ENCODE peak calls at places on chromosomes 6 and 20, in ten cellular contexts. U is IMR-90; E is activated CD4-positive, CD25-positive, alpha-beta regulatory T cell treated with anti-CD3 and anti-CD28 coated beads, Interleukin-2, amount 50 U/mL, for 16 hours; G is HS-27A; S is fibroblast of mammary gland; B is chondrocyte; N is GM18507; C is iris pigment epithelial cell; Y is NCI-H510A treated with DMSO at 0.1 percent for 48 hours; M is fibroblast of the aortic adventitia. F is an unnamed sample.

GRCh38 chr6:18155864-18156396 is 708 bp downstream of the KDM1B start:
- DNase-seq in U (peak), E (peak), G (no peak), S (no peak), B (no peak), N (peak), C (peak), Y (peak), M (no peak), F (peak)

GRCh38 chr6:31079656-31080261 is 32.6 kb downstream of the C6orf15 start:
- DNase-seq in U (peak), E (peak), G (no peak), S (peak), B (no peak), N (no peak), C (peak), Y (peak), M (peak), F (peak)

GRCh38 chr20:21077809-21078345 is 28.3 kb downstream of the LINC00237 start:
- DNase-seq in U (no peak), E (no peak), G (no peak), S (no peak), B (no peak), N (no peak), C (no peak), Y (no peak), M (no peak), F (no peak)

GRCh38 chr20:38692436-38693411 is 31.6 kb upstream of the SLC32A1 start:
- DNase-seq in U (peak), E (no peak), G (peak), S (peak), B (no peak), N (no peak), C (peak), Y (no peak), M (peak), F (peak)

GRCh38 chr6:453152-453551 is 61.6 kb downstream of the IRF4 start:
- DNase-seq in U (no peak), E (no peak), G (no peak), S (peak), B (no peak), N (no peak), C (no peak), Y (no peak), M (peak), F (peak)

GRCh38 chr6:159249150-159249549 is 80.0 kb downstream of the FNDC1 start:
- DNase-seq in U (no peak), E (no peak), G (no peak), S (peak), B (no peak), N (no peak), C (no peak), Y (no peak), M (peak), F (no peak)

GRCh38 chr6:127457444-127458064 is 1.6 kb downstream of the KIAA0408 start:
- DNase-seq in U (peak), E (no peak), G (no peak), S (peak), B (no peak), N (no peak), C (peak), Y (no peak), M (peak), F (peak)

GRCh38 chr6:142822882-142823578 is 121.9 kb downstream of the HIVEP2 start:
- DNase-seq in U (no peak), E (no peak), G (no peak), S (no peak), B (no peak), N (no peak), C (peak), Y (no peak), M (no peak), F (no peak)

GRCh38 chr20:58310291-58310782 is 822 bp downstream of the RAB22A start:
- DNase-seq in U (peak), E (no peak), G (no peak), S (peak), B (no peak), N (no peak), C (peak), Y (no peak), M (peak), F (peak)

GRCh38 chr6:72689107-72689954 is 67.5 kb downstream of the KCNQ5 start:
- DNase-seq in U (no peak), E (no peak), G (no peak), S (peak), B (no peak), N (peak), C (no peak), Y (no peak), M (peak), F (no peak)

GRCh38 chr20:57323034-57323433 is 6.6 kb upstream of the SPO11 start:
- DNase-seq in U (no peak), E (no peak), G (no peak), S (peak), B (no peak), N (no peak), C (peak), Y (no peak), M (peak), F (peak)

GRCh38 chr6:137852346-137852745 is 14.7 kb upstream of the TNFAIP3 start:
- DNase-seq in U (peak), E (no peak), G (no peak), S (peak), B (no peak), N (no peak), C (no peak), Y (no peak), M (peak), F (no peak)

GRCh38 chr6:16064687-16065086 is 64.2 kb upstream of the MYLIP start:
- DNase-seq in U (no peak), E (no peak), G (no peak), S (no peak), B (no peak), N (no peak), C (no peak), Y (peak), M (no peak), F (no peak)

GRCh38 chr6:26342106-26342999 is 22.6 kb upstream of the BTN3A2 start:
- DNase-seq in U (peak), E (no peak), G (no peak), S (peak), B (no peak), N (no peak), C (peak), Y (no peak), M (peak), F (no peak)

GRCh38 chr6:167424060-167424673 is 99.3 kb downstream of the TTLL2 start:
- DNase-seq in U (no peak), E (no peak), G (no peak), S (no peak), B (no peak), N (no peak), C (no peak), Y (no peak), M (no peak), F (no peak)

GRCh38 chr6:46191961-46192360 is 21.2 kb upstream of the ENPP5 start:
- DNase-seq in U (peak), E (no peak), G (no peak), S (peak), B (no peak), N (no peak), C (peak), Y (no peak), M (peak), F (no peak)

GRCh38 chr6:115514656-115515055 is 546.0 kb downstream of the FRK start:
- DNase-seq in U (peak), E (no peak), G (no peak), S (peak), B (no peak), N (no peak), C (no peak), Y (no peak), M (peak), F (no peak)

GRCh38 chr6:145887969-145888368 is 73.4 kb upstream of the FBXO30 start:
- DNase-seq in U (peak), E (no peak), G (no peak), S (peak), B (no peak), N (no peak), C (peak), Y (no peak), M (peak), F (no peak)

GRCh38 chr6:158487495-158487894 is 72.4 kb upstream of the TMEM181 start:
- DNase-seq in U (peak), E (no peak), G (no peak), S (peak), B (no peak), N (no peak), C (no peak), Y (no peak), M (no peak), F (no peak)

GRCh38 chr20:25584905-25585704 is at the start of gene NINL:
- DNase-seq in U (peak), E (no peak), G (peak), S (peak), B (no peak), N (no peak), C (peak), Y (peak), M (peak), F (no peak)

GRCh38 chr6:90707223-90707622 is 120.4 kb upstream of the MAP3K7 start:
- DNase-seq in U (no peak), E (no peak), G (no peak), S (no peak), B (no peak), N (no peak), C (no peak), Y (no peak), M (no peak), F (no peak)

GRCh38 chr20:63125581-63125892 is 90.4 kb downstream of the YTHDF1 start:
- DNase-seq in U (no peak), E (no peak), G (no peak), S (no peak), B (no peak), N (no peak), C (no peak), Y (no peak), M (no peak), F (no peak)

GRCh38 chr20:62921119-62921687 is 5.1 kb downstream of the DIDO1 start:
- DNase-seq in U (peak), E (peak), G (no peak), S (peak), B (no peak), N (no peak), C (peak), Y (peak), M (peak), F (no peak)

GRCh38 chr20:50304883-50305635 is 114.4 kb downstream of the CEBPB start:
- DNase-seq in U (peak), E (no peak), G (no peak), S (peak), B (no peak), N (no peak), C (peak), Y (no peak), M (peak), F (no peak)

GRCh38 chr6:63049216-63049615 is 162.1 kb upstream of the FKBP1C start:
- DNase-seq in U (no peak), E (no peak), G (no peak), S (no peak), B (no peak), N (no peak), C (no peak), Y (no peak), M (no peak), F (no peak)

GRCh38 chr6:32151885-32152311 is at the start of gene PRRT1:
- DNase-seq in U (no peak), E (no peak), G (no peak), S (no peak), B (no peak), N (no peak), C (no peak), Y (no peak), M (peak), F (no peak)

GRCh38 chr6:15247750-15248450 is 2.0 kb downstream of the JARID2 start:
- DNase-seq in U (peak), E (peak), G (no peak), S (peak), B (no peak), N (no peak), C (peak), Y (no peak), M (peak), F (peak)